ENCODE peak calls at places on chromosomes 11 and 22, in five cellular contexts. S is HCT116, E is K562, F is SK-N-SH, I is GM12878. V is an unnamed sample.

GRCh38 chr11:3738241-3738640 is 59.1 kb downstream of the NUP98 start:
- DNase-seq in S (no peak), E (no peak), F (no peak), I (no peak), V (no peak)

GRCh38 chr11:62974848-62975522 is 9.8 kb downstream of the SLC22A6 start:
- DNase-seq in S (peak), E (peak), F (peak), I (no peak), V (peak)

GRCh38 chr11:128208329-128209220 is 378.8 kb downstream of the ETS1 start:
- DNase-seq in S (peak), E (no peak), F (no peak), I (no peak), V (no peak)

GRCh38 chr11:66336234-66337102 is at the start of gene RIN1:
- DNase-seq in S (peak), E (peak), F (peak), I (peak), V (peak)

GRCh38 chr11:126076641-126077040 is 14.0 kb upstream of the CDON start:
- DNase-seq in S (no peak), E (no peak), F (no peak), I (no peak), V (no peak)

GRCh38 chr11:101321222-101321621 is 191.6 kb upstream of the PGR start:
- DNase-seq in S (no peak), E (no peak), F (no peak), I (no peak), V (no peak)

GRCh38 chr11:46827995-46828394 is 18.1 kb downstream of the CKAP5 start:
- DNase-seq in S (no peak), E (no peak), F (no peak), I (no peak), V (no peak)

GRCh38 chr11:2803186-2804057 is 82.2 kb downstream of the CDKN1C start:
- DNase-seq in S (no peak), E (no peak), F (no peak), I (no peak), V (no peak)

GRCh38 chr11:131591051-131591461 is 220.6 kb downstream of the NTM start:
- DNase-seq in S (no peak), E (no peak), F (no peak), I (no peak), V (no peak)

GRCh38 chr11:84790849-84791427 is 836.2 kb downstream of the DLG2 start:
- DNase-seq in S (no peak), E (no peak), F (no peak), I (no peak), V (no peak)

GRCh38 chr11:103929168-103929903 is 107.1 kb upstream of the DDI1 start:
- DNase-seq in S (no peak), E (no peak), F (no peak), I (peak), V (no peak)

GRCh38 chr11:8788616-8789015 is 106.0 kb downstream of the RPL27A start:
- DNase-seq in S (no peak), E (no peak), F (no peak), I (no peak), V (no peak)

GRCh38 chr11:133386852-133387251 is 145.4 kb downstream of the OPCML start:
- DNase-seq in S (no peak), E (no peak), F (no peak), I (no peak), V (no peak)

GRCh38 chr11:123434262-123434661 is 4.2 kb downstream of the GRAMD1B start:
- DNase-seq in S (peak), E (peak), F (peak), I (no peak), V (no peak)

DNA sequence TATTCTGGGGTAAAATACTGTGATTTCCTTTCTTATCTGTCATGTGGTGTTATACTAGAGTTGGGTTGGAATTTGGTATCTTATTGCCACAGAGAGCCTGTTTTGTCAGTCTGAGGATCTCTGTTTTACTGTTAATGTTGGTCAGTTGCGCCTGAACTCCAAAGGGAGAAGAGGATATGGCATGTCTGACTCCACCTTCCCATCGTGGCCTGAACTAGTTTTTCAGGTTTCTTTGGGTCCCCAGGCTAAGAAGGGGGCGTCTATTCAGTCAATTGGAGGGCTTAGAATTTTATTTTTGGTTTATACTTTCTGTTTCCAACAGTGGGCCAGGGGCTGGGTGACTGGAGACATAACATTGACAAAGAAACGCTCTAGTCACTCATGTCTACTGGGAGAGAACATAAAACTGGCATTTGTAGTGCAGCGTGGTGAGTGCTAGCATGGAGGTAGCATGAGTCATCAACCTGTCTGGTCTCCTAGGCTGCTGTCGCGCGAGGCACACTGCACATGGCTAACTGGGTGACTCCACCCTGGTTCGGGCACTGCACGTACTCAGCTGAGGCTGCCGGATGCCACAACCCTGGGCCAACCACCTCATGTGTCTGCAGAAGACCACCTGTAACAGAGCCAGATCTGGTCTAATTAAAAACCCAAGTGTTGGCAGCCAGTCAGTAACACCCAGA is 120.1 kb upstream of the OR9Q1 start:
- DNase-seq in S (peak), E (peak), F (no peak), I (no peak), V (no peak)
- TF ChIP-seq ZBTB33 in S (no peak), E (no peak), F (no peak), I (no peak), V (no peak)

GRCh38 chr11:79273781-79274180 is 167.0 kb downstream of the TENM4 start:
- DNase-seq in S (no peak), E (no peak), F (no peak), I (no peak), V (no peak)

GRCh38 chr11:79269923-79270322 is 170.9 kb downstream of the TENM4 start:
- DNase-seq in S (no peak), E (no peak), F (peak), I (no peak), V (no peak)

GRCh38 chr11:79276900-79277299 is 163.9 kb downstream of the TENM4 start:
- DNase-seq in S (no peak), E (no peak), F (no peak), I (no peak), V (no peak)

DNA sequence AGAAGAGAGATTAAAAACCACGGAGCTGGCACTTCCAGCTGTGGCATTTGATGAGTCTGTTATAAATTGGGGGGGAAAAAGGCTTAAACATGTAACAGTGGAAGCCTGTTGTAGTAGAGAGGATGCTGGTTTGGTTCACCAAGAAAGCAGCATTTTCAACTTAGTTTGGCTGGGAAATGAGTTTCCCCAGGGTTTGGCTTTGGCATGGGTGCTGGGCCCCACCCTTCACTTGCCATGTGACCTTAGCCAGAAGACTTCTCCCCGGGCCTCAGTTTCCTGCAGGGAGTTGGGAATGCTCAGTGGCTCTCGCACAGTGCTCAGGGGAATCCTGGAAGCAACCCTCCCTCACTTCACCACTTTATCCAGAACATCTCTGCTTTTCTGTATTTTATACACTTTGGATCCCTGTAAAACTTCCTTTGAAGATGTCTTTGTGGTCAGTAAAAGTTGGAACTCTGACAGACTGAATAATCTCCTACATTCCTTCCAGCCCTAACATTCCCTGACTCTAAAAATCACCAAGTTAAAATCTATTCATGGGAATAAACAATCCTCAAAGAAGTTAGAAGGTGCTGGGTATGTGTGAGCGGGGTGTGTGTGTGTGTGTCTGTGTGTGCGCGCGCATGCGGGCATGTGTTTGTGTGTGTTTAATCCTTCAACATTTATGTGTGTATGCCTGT is 166.1 kb downstream of the TENM4 start:
- DNase-seq in S (no peak), E (no peak), F (no peak), I (no peak), V (no peak)
- TF ChIP-seq ZBTB33 in S (no peak), E (no peak), F (no peak), I (no peak), V (no peak)

DNA sequence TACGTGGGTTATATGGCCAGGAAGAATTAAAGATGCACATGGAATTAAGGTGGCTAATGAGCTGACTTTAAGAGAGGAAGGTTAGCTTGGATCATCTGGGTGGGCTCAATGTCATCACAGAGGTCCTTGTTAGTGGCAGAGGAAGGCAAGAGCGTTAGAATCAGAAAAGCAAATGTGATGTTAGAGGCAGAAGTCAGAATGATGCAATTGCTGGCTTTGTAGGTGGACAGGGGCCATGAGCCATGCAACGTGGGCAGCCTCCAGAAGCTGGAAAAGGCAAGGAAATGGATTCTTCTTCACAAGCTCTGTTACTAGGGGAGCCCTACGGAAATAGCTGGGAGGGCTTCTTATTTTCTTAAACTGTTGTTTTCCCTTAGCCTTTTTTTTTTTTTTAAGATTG is 2.3 kb upstream of the CBLIF start:
- DNase-seq in S (no peak), E (no peak), F (no peak), I (no peak), V (no peak)
- TF ChIP-seq ZBTB33 in S (no peak), E (no peak), F (no peak), I (no peak), V (no peak)

GRCh38 chr22:31206896-31207687 is 5.0 kb upstream of the LIMK2 start:
- DNase-seq in S (no peak), E (no peak), F (no peak), I (no peak), V (no peak)
- TF ChIP-seq ZBTB33 in S (no peak), E (no peak), F (no peak), I (no peak), V (no peak)

DNA sequence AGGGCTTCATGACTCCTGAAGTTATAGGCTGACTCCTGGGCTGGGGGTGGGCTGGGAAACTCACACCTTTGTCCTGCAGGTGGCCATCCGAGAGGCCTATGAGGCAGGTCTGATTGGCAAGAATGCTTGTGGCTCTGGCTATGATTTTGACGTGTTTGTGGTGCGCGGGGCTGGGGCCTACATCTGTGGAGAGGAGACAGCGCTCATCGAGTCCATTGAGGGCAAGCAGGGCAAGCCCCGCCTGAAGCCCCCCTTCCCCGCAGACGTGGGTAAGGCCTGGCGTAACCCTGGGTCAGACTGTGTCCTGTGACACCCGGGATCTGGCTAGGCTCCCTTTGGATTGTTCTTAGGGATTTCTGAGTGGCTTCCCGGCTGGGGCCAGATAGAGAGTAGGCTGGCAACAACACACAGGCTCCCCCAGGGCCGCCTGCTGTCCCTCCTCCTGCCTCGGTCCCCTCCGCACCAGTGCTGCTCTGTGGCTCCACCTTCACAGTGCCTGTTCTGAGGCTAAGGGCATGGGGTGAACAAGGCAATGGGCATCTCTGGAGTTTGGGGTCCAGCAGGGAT is 3.6 kb downstream of the NDUFV1 start:
- DNase-seq in S (no peak), E (no peak), F (no peak), I (no peak), V (no peak)
- TF ChIP-seq ZBTB33 in S (no peak), E (no peak), F (no peak), I (no peak), V (no peak)

DNA sequence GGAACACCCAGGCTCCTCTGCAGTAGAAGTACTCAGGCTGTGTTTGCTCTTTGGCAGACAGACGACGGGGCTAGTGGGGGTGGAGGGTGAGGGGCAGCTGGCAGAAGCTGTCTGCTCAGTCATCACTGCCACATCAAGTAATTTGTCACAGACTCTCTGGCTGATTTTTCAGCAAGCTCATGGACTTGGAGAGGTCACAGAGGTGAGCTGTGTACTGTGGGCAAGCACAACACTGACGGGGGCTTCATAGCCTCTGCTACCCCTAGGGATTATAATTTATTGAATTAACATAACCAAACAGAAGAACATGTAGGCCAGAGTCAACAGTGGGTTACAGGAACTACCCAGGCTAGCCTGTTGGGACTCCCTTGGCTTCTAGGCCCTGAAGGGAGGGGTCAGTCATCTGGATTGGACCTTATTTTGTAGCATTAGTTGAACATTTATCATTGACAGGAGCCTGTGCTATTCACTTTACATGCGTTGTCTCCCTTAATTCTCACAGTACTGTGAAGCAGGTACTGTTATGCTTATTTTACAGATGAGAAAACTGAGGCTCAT is 56.9 kb downstream of the KREMEN1 start:
- DNase-seq in S (no peak), E (no peak), F (no peak), I (no peak), V (no peak)
- TF ChIP-seq ZBTB33 in S (no peak), E (no peak), F (no peak), I (no peak), V (no peak)

GRCh38 chr11:70067591-70068341 is 10.4 kb upstream of the ANO1 start:
- DNase-seq in S (peak), E (no peak), F (peak), I (no peak), V (no peak)
- TF ChIP-seq ZBTB33 in S (no peak), E (no peak), F (no peak), I (no peak), V (no peak)

GRCh38 chr11:130062030-130062429 is 7.7 kb upstream of the APLP2 start:
- DNase-seq in S (no peak), E (no peak), F (no peak), I (no peak), V (no peak)

GRCh38 chr11:130068546-130068985 is 1.1 kb upstream of the APLP2 start:
- DNase-seq in S (no peak), E (no peak), F (no peak), I (no peak), V (peak)

GRCh38 chr11:130066338-130066737 is 3.4 kb upstream of the APLP2 start:
- DNase-seq in S (no peak), E (no peak), F (no peak), I (no peak), V (no peak)

GRCh38 chr11:130061017-130061416 is 8.7 kb upstream of the APLP2 start:
- DNase-seq in S (no peak), E (no peak), F (no peak), I (no peak), V (no peak)

GRCh38 chr11:130063398-130063797 is 6.3 kb upstream of the APLP2 start:
- DNase-seq in S (no peak), E (no peak), F (no peak), I (no peak), V (no peak)
- TF ChIP-seq ZBTB33 in S (no peak), E (no peak), F (no peak), I (no peak), V (no peak)

GRCh38 chr22:43136255-43136654 is 6.9 kb downstream of the MCAT start:
- DNase-seq in S (no peak), E (peak), F (peak), I (no peak), V (peak)
- TF ChIP-seq ZBTB33 in S (no peak), E (no peak), F (no peak), I (no peak), V (no peak)

GRCh38 chr11:120819437-120819836 is 204.5 kb upstream of the TBCEL start:
- DNase-seq in S (no peak), E (no peak), F (no peak), I (no peak), V (no peak)
- TF ChIP-seq ZBTB33 in S (no peak), E (no peak), F (no peak), I (no peak), V (no peak)

V was measured in HepG2.